ENCODE peak calls at places on chromosomes 16 and 17, in four cellular contexts. One of them, this sample, is unnamed.
A peak's percentile ranks its signal among the peaks of the same experiment; 100 is the strongest.

GRCh38 chr17:34110315-34110714 is 144.8 kb upstream of the CCL2 start:
- DNase-seq in T-cell: no peak
- DNase-seq in mucosa of descending colon: no peak
- DNase-seq in SK-N-SH: peak; percentile 54
- DNase-seq in this sample: no peak

GRCh38 chr17:31261596-31261995 is 35.4 kb downstream of the OMG start:
- DNase-seq in mucosa of descending colon: no peak
- DNase-seq in SK-N-SH: no peak
- DNase-seq in T-cell: no peak
- DNase-seq in this sample: no peak

GRCh38 chr16:86027366-86028126 is 128.6 kb downstream of the IRF8 start:
- DNase-seq in T-cell: no peak
- DNase-seq in mucosa of descending colon: peak; percentile 53
- DNase-seq in SK-N-SH: no peak
- DNase-seq in this sample: no peak

GRCh38 chr17:65139045-65139764 is 2.0 kb downstream of the RGS9 start:
- DNase-seq in SK-N-SH: no peak
- DNase-seq in T-cell: no peak
- DNase-seq in mucosa of descending colon: no peak
- DNase-seq in this sample: no peak

GRCh38 chr17:76000016-76000754 is 470 bp upstream of the CDK3 start:
- DNase-seq in mucosa of descending colon: peak; percentile 86
- DNase-seq in SK-N-SH: peak; percentile 98
- DNase-seq in T-cell: peak; percentile 65
- DNase-seq in this sample: peak; percentile 46

GRCh38 chr17:63189082-63189481 is 223.0 kb downstream of the TANC2 start:
- DNase-seq in SK-N-SH: no peak
- DNase-seq in T-cell: no peak
- DNase-seq in mucosa of descending colon: no peak
- DNase-seq in this sample: no peak

GRCh38 chr16:20884240-20884556 is 16.0 kb downstream of the DCUN1D3 start:
- DNase-seq in mucosa of descending colon: no peak
- DNase-seq in SK-N-SH: no peak
- DNase-seq in T-cell: no peak
- DNase-seq in this sample: no peak

GRCh38 chr17:58268326-58268725 is 12.4 kb downstream of the MPO start:
- DNase-seq in T-cell: no peak
- DNase-seq in mucosa of descending colon: no peak
- DNase-seq in SK-N-SH: no peak
- DNase-seq in this sample: no peak

GRCh38 chr17:14010999-14011692 is 58.2 kb upstream of the COX10 start:
- DNase-seq in SK-N-SH: no peak
- DNase-seq in mucosa of descending colon: no peak
- DNase-seq in T-cell: no peak
- DNase-seq in this sample: no peak

GRCh38 chr17:35578195-35578928 is at the start of gene PEX12:
- DNase-seq in T-cell: peak; percentile 85
- DNase-seq in SK-N-SH: peak; percentile 87
- DNase-seq in mucosa of descending colon: peak; percentile 88
- DNase-seq in this sample: peak; percentile 89

GRCh38 chr17:38317081-38317480 is 20.1 kb downstream of the MRPL45 start:
- DNase-seq in mucosa of descending colon: no peak
- DNase-seq in SK-N-SH: no peak
- DNase-seq in T-cell: no peak
- DNase-seq in this sample: no peak

GRCh38 chr17:50181601-50182345 is 16.0 kb downstream of the SGCA start:
- DNase-seq in T-cell: no peak
- DNase-seq in mucosa of descending colon: no peak
- DNase-seq in SK-N-SH: no peak
- DNase-seq in this sample: no peak

GRCh38 chr17:55607736-55608341 is 96.6 kb upstream of the SMIM36 start:
- DNase-seq in T-cell: no peak
- DNase-seq in mucosa of descending colon: peak; percentile 51
- DNase-seq in SK-N-SH: no peak
- DNase-seq in this sample: peak; percentile 17

GRCh38 chr17:44916059-44916780 is 920 bp upstream of the GFAP start:
- DNase-seq in mucosa of descending colon: no peak
- DNase-seq in T-cell: no peak
- DNase-seq in SK-N-SH: peak; percentile 26
- DNase-seq in this sample: no peak

GRCh38 chr17:68482576-68483001 is 25.3 kb upstream of the WIPI1 start:
- DNase-seq in SK-N-SH: no peak
- DNase-seq in mucosa of descending colon: no peak
- DNase-seq in T-cell: no peak
- DNase-seq in this sample: no peak

GRCh38 chr16:30561212-30561816 is 3.1 kb upstream of the ZNF764 start:
- DNase-seq in T-cell: no peak
- DNase-seq in SK-N-SH: no peak
- DNase-seq in mucosa of descending colon: peak; percentile 69
- DNase-seq in this sample: peak; percentile 57

GRCh38 chr16:7037491-7037890 is 295.2 kb upstream of the RBFOX1 start:
- DNase-seq in mucosa of descending colon: no peak
- DNase-seq in T-cell: no peak
- DNase-seq in SK-N-SH: no peak
- DNase-seq in this sample: no peak

GRCh38 chr16:81321039-81321438 is 6.3 kb downstream of the GAN start:
- DNase-seq in SK-N-SH: no peak
- DNase-seq in mucosa of descending colon: no peak
- DNase-seq in T-cell: no peak
- DNase-seq in this sample: no peak

GRCh38 chr17:73262676-73263642 is 1.3 kb upstream of the CPSF4L start:
- DNase-seq in T-cell: no peak
- DNase-seq in mucosa of descending colon: no peak
- DNase-seq in SK-N-SH: peak; percentile 66
- DNase-seq in this sample: no peak

GRCh38 chr16:22380529-22380928 is 6.1 kb upstream of the CDR2 start:
- DNase-seq in mucosa of descending colon: no peak
- DNase-seq in SK-N-SH: no peak
- DNase-seq in T-cell: no peak
- DNase-seq in this sample: no peak

GRCh38 chr16:56618138-56618537 is 7.4 kb upstream of the MT1E start:
- DNase-seq in mucosa of descending colon: no peak
- DNase-seq in SK-N-SH: no peak
- DNase-seq in T-cell: no peak
- DNase-seq in this sample: no peak

GRCh38 chr16:25481636-25482035 is 210.1 kb upstream of the HS3ST4 start:
- DNase-seq in SK-N-SH: no peak
- DNase-seq in mucosa of descending colon: no peak
- DNase-seq in T-cell: no peak
- DNase-seq in this sample: no peak

GRCh38 chr17:35740997-35741931 is 9.8 kb downstream of the RASL10B start:
- DNase-seq in T-cell: no peak
- DNase-seq in mucosa of descending colon: no peak
- DNase-seq in SK-N-SH: peak; percentile 74
- DNase-seq in this sample: peak; percentile 39

GRCh38 chr17:46262271-46262670 is 32.7 kb upstream of the LRRC37A start:
- DNase-seq in mucosa of descending colon: no peak
- DNase-seq in T-cell: no peak
- DNase-seq in SK-N-SH: no peak
- DNase-seq in this sample: no peak

GRCh38 chr17:68080411-68081150 is 45.0 kb downstream of the KPNA2 start:
- DNase-seq in SK-N-SH: no peak
- DNase-seq in T-cell: no peak
- DNase-seq in mucosa of descending colon: no peak
- DNase-seq in this sample: no peak

GRCh38 chr16:370980-371728 is 816 bp upstream of the MRPL28 start:
- DNase-seq in SK-N-SH: no peak
- DNase-seq in mucosa of descending colon: peak; percentile 60
- DNase-seq in T-cell: no peak
- DNase-seq in this sample: no peak

GRCh38 chr17:44223574-44224046 is 4.1 kb upstream of the UBTF start:
- DNase-seq in mucosa of descending colon: no peak
- DNase-seq in T-cell: no peak
- DNase-seq in SK-N-SH: no peak
- DNase-seq in this sample: no peak

GRCh38 chr17:57871863-57872262 is 22.0 kb upstream of the MRPS23 start:
- DNase-seq in SK-N-SH: no peak
- DNase-seq in T-cell: no peak
- DNase-seq in mucosa of descending colon: no peak
- DNase-seq in this sample: no peak

GRCh38 chr16:66486773-66487579 is 59.9 kb downstream of the BEAN1 start:
- DNase-seq in mucosa of descending colon: peak; percentile 24
- DNase-seq in T-cell: no peak
- DNase-seq in SK-N-SH: peak; percentile 48
- DNase-seq in this sample: no peak

GRCh38 chr16:14050297-14051027 is 20.7 kb upstream of the MRTFB start:
- DNase-seq in SK-N-SH: no peak
- DNase-seq in mucosa of descending colon: no peak
- DNase-seq in T-cell: no peak
- DNase-seq in this sample: no peak